ENCODE peak calls at places on chromosomes 16 and 17, in five cellular contexts. T is AG09319, E is suprapubic skin, N is progenitor cell of endocrine pancreas, Z is mucosa of descending colon. H is an unnamed sample.

GRCh38 chr17:7237761-7238417 is 1.4 kb downstream of the PHF23 start:
- DNase-seq in Z (peak; percentile 95), N (peak; percentile 63), T (no peak), E (peak; percentile 90), H (peak; percentile 68)

GRCh38 chr17:57588086-57588485 is 157.0 kb downstream of the CCDC182 start:
- DNase-seq in Z (no peak), T (no peak), E (no peak), N (no peak), H (no peak)

GRCh38 chr17:60743812-60744211 is 66.2 kb downstream of the BCAS3 start:
- DNase-seq in N (no peak), T (peak; percentile 35), E (no peak), Z (no peak), H (no peak)

GRCh38 chr17:35973333-35974260 is 7.7 kb downstream of the CCL16 start:
- DNase-seq in Z (no peak), E (no peak), T (no peak), N (peak; percentile 49), H (peak; percentile 24)

GRCh38 chr16:72162105-72162680 is 9.8 kb downstream of the PMFBP1 start:
- DNase-seq in E (no peak), T (no peak), Z (no peak), N (no peak), H (no peak)

GRCh38 chr17:79933863-79934652 is 94.8 kb upstream of the CBX4 start:
- DNase-seq in T (no peak), Z (no peak), E (no peak), N (no peak), H (no peak)

GRCh38 chr16:22284637-22285515 is 12.3 kb upstream of the POLR3E start:
- DNase-seq in E (no peak), T (no peak), N (no peak), Z (no peak), H (no peak)

GRCh38 chr17:61875285-61875684 is 12.0 kb upstream of the BRIP1 start:
- DNase-seq in E (no peak), T (no peak), N (no peak), Z (no peak), H (no peak)

GRCh38 chr16:55369151-55369550 is 45.1 kb downstream of the IRX6 start:
- DNase-seq in T (no peak), Z (no peak), E (no peak), N (no peak), H (no peak)

GRCh38 chr16:22938647-22939046 is 124.7 kb downstream of the HS3ST2 start:
- DNase-seq in N (no peak), Z (no peak), T (no peak), E (no peak), H (no peak)

GRCh38 chr16:82313754-82314153 is 143.7 kb upstream of the MPHOSPH6 start:
- DNase-seq in T (no peak), N (no peak), Z (no peak), E (no peak), H (no peak)

GRCh38 chr17:5120036-5120435 is 4.2 kb downstream of the USP6 start:
- DNase-seq in E (peak; percentile 20), N (no peak), T (no peak), Z (no peak), H (peak; percentile 22)

GRCh38 chr16:52976539-52977167 is 76.0 kb downstream of the CHD9NB start:
- DNase-seq in E (no peak), N (no peak), Z (no peak), T (no peak), H (no peak)

GRCh38 chr17:4986403-4986802 is 1.1 kb downstream of the CAMTA2 start:
- DNase-seq in E (no peak), N (no peak), T (no peak), Z (peak; percentile 68), H (no peak)

GRCh38 chr16:65988019-65988418 is 378.5 kb upstream of the CDH5 start:
- DNase-seq in E (no peak), T (no peak), Z (no peak), N (no peak), H (no peak)

GRCh38 chr16:397135-397661 is at the start of gene NME4:
- DNase-seq in T (no peak), Z (no peak), E (no peak), N (peak; percentile 37), H (no peak)

GRCh38 chr16:70691223-70692129 is 5.6 kb upstream of the MTSS2 start:
- DNase-seq in T (peak; percentile 99), Z (peak; percentile 71), E (peak; percentile 91), N (no peak), H (no peak)

GRCh38 chr17:75689441-75689873 is 22.3 kb downstream of the SAP30BP start:
- DNase-seq in T (no peak), Z (no peak), N (no peak), E (no peak), H (no peak)

GRCh38 chr17:59699786-59700185 is 7.4 kb downstream of the PTRH2 start:
- DNase-seq in N (no peak), T (no peak), E (no peak), Z (no peak), H (no peak)

GRCh38 chr17:18921912-18922451 is 30.0 kb upstream of the SLC5A10 start:
- DNase-seq in T (no peak), Z (no peak), E (no peak), N (no peak), H (no peak)

GRCh38 chr16:73047536-73048291 is at the start of gene ZFHX3:
- DNase-seq in E (peak; percentile 86), N (peak; percentile 51), Z (peak; percentile 81), T (no peak), H (no peak)

GRCh38 chr16:86078121-86078600 is 179.2 kb downstream of the IRF8 start:
- DNase-seq in Z (no peak), N (no peak), T (peak; percentile 22), E (peak; percentile 40), H (no peak)

GRCh38 chr16:35744716-35745115 is 2285.3 kb downstream of the TP53TG3F start:
- DNase-seq in N (no peak), Z (no peak), T (no peak), E (no peak), H (no peak)

GRCh38 chr16:9934723-9935508 is 247.3 kb downstream of the GRIN2A start:
- DNase-seq in Z (no peak), N (no peak), E (no peak), T (no peak), H (no peak)

GRCh38 chr17:74118504-74118903 is 85.0 kb upstream of the RPL38 start:
- DNase-seq in Z (no peak), E (peak; percentile 46), T (no peak), N (no peak), H (no peak)

GRCh38 chr16:89732918-89733242 is 11.5 kb downstream of the ZNF276 start:
- DNase-seq in Z (no peak), N (no peak), E (no peak), T (no peak), H (no peak)

GRCh38 chr17:75853410-75853809 is 1.7 kb downstream of the WBP2 start:
- DNase-seq in E (no peak), Z (no peak), T (no peak), N (no peak), H (no peak)

GRCh38 chr16:52929478-52929877 is 123.2 kb downstream of the CHD9NB start:
- DNase-seq in T (no peak), E (no peak), Z (no peak), N (no peak), H (no peak)

GRCh38 chr17:6304894-6305612 is 129.9 kb downstream of the AIPL1 start:
- DNase-seq in Z (no peak), N (no peak), T (no peak), E (no peak), H (no peak)

GRCh38 chr17:27895110-27895895 is 2.1 kb upstream of the LYRM9 start:
- DNase-seq in T (no peak), N (no peak), E (no peak), Z (no peak), H (no peak)

GRCh38 chr17:27896656-27897055 is 3.5 kb upstream of the LYRM9 start:
- DNase-seq in E (no peak), N (no peak), Z (no peak), T (no peak), H (no peak)

GRCh38 chr17:27895940-27896535 is 2.9 kb upstream of the LYRM9 start:
- DNase-seq in Z (no peak), N (no peak), T (no peak), E (no peak), H (no peak)

GRCh38 chr17:27893834-27894503 is 804 bp upstream of the LYRM9 start:
- DNase-seq in T (no peak), Z (no peak), E (no peak), N (no peak), H (no peak)

DNA sequence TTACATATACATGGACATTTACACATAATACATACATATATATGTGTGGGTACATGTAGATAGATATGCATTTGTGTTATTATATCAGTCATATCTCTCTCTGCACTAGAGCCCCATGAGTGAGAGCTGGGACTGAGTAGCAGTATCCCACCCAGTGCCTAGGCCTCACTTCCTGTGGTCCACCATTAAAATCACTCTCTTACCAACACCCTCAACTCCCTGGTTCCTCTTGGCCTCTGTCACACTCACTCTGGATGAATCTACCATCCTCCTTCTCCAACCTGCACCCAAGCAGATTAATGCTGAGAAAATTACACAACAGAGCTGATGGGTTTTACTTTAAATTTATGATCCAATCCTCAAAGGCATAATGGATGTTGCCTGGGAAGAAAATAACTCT is 4.9 kb upstream of the LYRM9 start:
- DNase-seq in E (no peak), N (no peak), T (no peak), Z (no peak), H (no peak)
- TF ChIP-seq CTCF in E (no peak), N (no peak), T (no peak), Z (no peak), H (no peak)

DNA sequence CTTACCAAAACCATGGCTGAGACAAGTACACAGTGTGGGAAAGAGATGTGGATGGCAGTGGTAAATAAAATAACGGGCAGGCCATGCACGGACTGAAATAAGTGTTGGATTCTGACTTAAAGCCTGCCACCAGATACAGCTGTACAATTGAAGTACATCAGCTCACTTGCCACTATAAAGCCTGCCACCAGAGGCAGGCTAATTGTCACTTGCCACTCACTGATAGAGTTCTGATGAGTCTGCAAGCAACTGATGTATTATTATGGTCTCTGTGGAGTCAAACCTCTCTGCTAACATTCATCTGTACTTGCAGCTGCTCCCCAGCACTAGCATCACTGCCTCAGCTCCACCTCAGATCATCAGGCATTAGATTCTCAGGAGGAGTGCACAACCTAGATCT is 93.0 kb downstream of the CYTH1 start:
- DNase-seq in N (no peak), T (no peak), Z (no peak), E (no peak), H (no peak)
- TF ChIP-seq CTCF in N (no peak), T (no peak), Z (no peak), E (peak; percentile 3), H (no peak)

GRCh38 chr16:57736419-57737281 is 1.1 kb downstream of the KATNB1 start:
- DNase-seq in T (peak; percentile 23), N (no peak), E (no peak), Z (peak; percentile 68), H (no peak)
- TF ChIP-seq CTCF in T (peak; percentile 6), N (peak; percentile 23), E (no peak), Z (no peak), H (no peak)

GRCh38 chr16:12308060-12308459 is 331.5 kb downstream of the SNX29 start:
- DNase-seq in N (no peak), E (no peak), Z (no peak), T (no peak), H (no peak)
- TF ChIP-seq CTCF in N (no peak), E (no peak), Z (no peak), T (no peak), H (no peak)

GRCh38 chr17:49708515-49709161 is 874 bp upstream of the SLC35B1 start:
- DNase-seq in Z (no peak), N (no peak), T (no peak), E (peak; percentile 71), H (no peak)
- TF ChIP-seq CTCF in Z (no peak), N (no peak), T (no peak), E (no peak), H (no peak)

GRCh38 chr16:17921357-17921978 is 415.1 kb downstream of the NPIPA8 start:
- DNase-seq in N (no peak), T (no peak), Z (no peak), E (no peak), H (no peak)
- TF ChIP-seq CTCF in N (peak; percentile 41), T (peak; percentile 21), Z (peak; percentile 70), E (no peak), H (peak; percentile 28)